ENCODE peak calls at places on chromosomes 11 and 22, in nine cellular contexts. One of them, this sample, is unnamed.

GRCh38 chr11:72443016-72443415 is 8.7 kb upstream of the CLPB start:
- DNase-seq in GM12891: no peak
- DNase-seq in transverse colon: no peak
- DNase-seq in stomach: no peak
- DNase-seq in upper lobe of left lung: no peak
- DNase-seq in HL-60: no peak
- DNase-seq in GM12878: no peak
- DNase-seq in HCT116: no peak
- DNase-seq in GM23338: no peak
- DNase-seq in this sample: no peak

GRCh38 chr11:26283852-26284421 is 48.0 kb upstream of the ANO3 start:
- DNase-seq in GM12891: no peak
- DNase-seq in transverse colon: no peak
- DNase-seq in stomach: no peak
- DNase-seq in upper lobe of left lung: no peak
- DNase-seq in HL-60: no peak
- DNase-seq in GM12878: no peak
- DNase-seq in HCT116: no peak
- DNase-seq in GM23338: peak
- DNase-seq in this sample: no peak

GRCh38 chr11:2589538-2589934 is 110.3 kb downstream of the KCNQ1OT1 start:
- DNase-seq in GM12891: peak
- DNase-seq in transverse colon: no peak
- DNase-seq in stomach: no peak
- DNase-seq in upper lobe of left lung: peak
- DNase-seq in HL-60: no peak
- DNase-seq in GM12878: no peak
- DNase-seq in HCT116: no peak
- DNase-seq in GM23338: no peak
- DNase-seq in this sample: no peak

GRCh38 chr11:77019976-77020591 is 14.1 kb upstream of the B3GNT6 start:
- DNase-seq in GM12891: no peak
- DNase-seq in transverse colon: no peak
- DNase-seq in stomach: no peak
- DNase-seq in upper lobe of left lung: no peak
- DNase-seq in HL-60: no peak
- DNase-seq in GM12878: no peak
- DNase-seq in HCT116: peak
- DNase-seq in GM23338: no peak
- DNase-seq in this sample: no peak

GRCh38 chr11:115944596-115944995 is 440.4 kb upstream of the CADM1 start:
- DNase-seq in GM12891: no peak
- DNase-seq in transverse colon: no peak
- DNase-seq in stomach: no peak
- DNase-seq in upper lobe of left lung: no peak
- DNase-seq in HL-60: no peak
- DNase-seq in GM12878: no peak
- DNase-seq in HCT116: no peak
- DNase-seq in GM23338: no peak
- DNase-seq in this sample: no peak

GRCh38 chr11:30527566-30527965 is 58.6 kb downstream of the MPPED2 start:
- DNase-seq in GM12891: no peak
- DNase-seq in transverse colon: no peak
- DNase-seq in stomach: no peak
- DNase-seq in upper lobe of left lung: no peak
- DNase-seq in HL-60: no peak
- DNase-seq in GM12878: no peak
- DNase-seq in HCT116: no peak
- DNase-seq in GM23338: no peak
- DNase-seq in this sample: no peak

GRCh38 chr11:102831128-102831708 is 12.2 kb downstream of the MMP3 start:
- DNase-seq in GM12891: peak
- DNase-seq in transverse colon: peak
- DNase-seq in stomach: no peak
- DNase-seq in upper lobe of left lung: peak
- DNase-seq in HL-60: no peak
- DNase-seq in GM12878: no peak
- DNase-seq in HCT116: no peak
- DNase-seq in GM23338: peak
- DNase-seq in this sample: no peak

GRCh38 chr11:76288166-76288978 is 82.1 kb upstream of the WNT11 start:
- DNase-seq in GM12891: no peak
- DNase-seq in transverse colon: no peak
- DNase-seq in stomach: no peak
- DNase-seq in upper lobe of left lung: peak
- DNase-seq in HL-60: no peak
- DNase-seq in GM12878: no peak
- DNase-seq in HCT116: no peak
- DNase-seq in GM23338: no peak
- DNase-seq in this sample: no peak

GRCh38 chr11:19739872-19740271 is 27.2 kb downstream of the NAV2 start:
- DNase-seq in GM12891: no peak
- DNase-seq in transverse colon: peak
- DNase-seq in stomach: no peak
- DNase-seq in upper lobe of left lung: no peak
- DNase-seq in HL-60: no peak
- DNase-seq in GM12878: no peak
- DNase-seq in HCT116: no peak
- DNase-seq in GM23338: peak
- DNase-seq in this sample: peak

GRCh38 chr11:11142359-11142758 is 210.7 kb downstream of the CSNK2A3 start:
- DNase-seq in GM12891: no peak
- DNase-seq in transverse colon: no peak
- DNase-seq in stomach: no peak
- DNase-seq in upper lobe of left lung: no peak
- DNase-seq in HL-60: no peak
- DNase-seq in GM12878: no peak
- DNase-seq in HCT116: no peak
- DNase-seq in GM23338: no peak
- DNase-seq in this sample: no peak

GRCh38 chr11:3201677-3202181 is 16.9 kb downstream of the MRGPRG start:
- DNase-seq in GM12891: no peak
- DNase-seq in transverse colon: peak
- DNase-seq in stomach: no peak
- DNase-seq in upper lobe of left lung: peak
- DNase-seq in HL-60: no peak
- DNase-seq in GM12878: no peak
- DNase-seq in HCT116: no peak
- DNase-seq in GM23338: no peak
- DNase-seq in this sample: no peak

GRCh38 chr11:70074701-70075100 is 3.4 kb upstream of the ANO1 start:
- DNase-seq in GM12891: no peak
- DNase-seq in transverse colon: no peak
- DNase-seq in stomach: no peak
- DNase-seq in upper lobe of left lung: no peak
- DNase-seq in HL-60: no peak
- DNase-seq in GM12878: no peak
- DNase-seq in HCT116: no peak
- DNase-seq in GM23338: no peak
- DNase-seq in this sample: no peak

GRCh38 chr22:20641919-20642579 is 131.9 kb upstream of the SERPIND1 start:
- DNase-seq in GM12891: no peak
- DNase-seq in transverse colon: no peak
- DNase-seq in stomach: no peak
- DNase-seq in upper lobe of left lung: no peak
- DNase-seq in HL-60: no peak
- DNase-seq in GM12878: no peak
- DNase-seq in HCT116: no peak
- DNase-seq in GM23338: no peak
- DNase-seq in this sample: no peak

GRCh38 chr11:73538381-73538872 is 59.5 kb downstream of the FAM168A start:
- DNase-seq in GM12891: peak
- DNase-seq in transverse colon: no peak
- DNase-seq in stomach: no peak
- DNase-seq in upper lobe of left lung: no peak
- DNase-seq in HL-60: no peak
- DNase-seq in GM12878: peak
- DNase-seq in HCT116: no peak
- DNase-seq in GM23338: peak
- DNase-seq in this sample: no peak

GRCh38 chr11:126817096-126817495 is 183.5 kb downstream of the KIRREL3 start:
- DNase-seq in GM12891: no peak
- DNase-seq in transverse colon: no peak
- DNase-seq in stomach: no peak
- DNase-seq in upper lobe of left lung: no peak
- DNase-seq in HL-60: no peak
- DNase-seq in GM12878: no peak
- DNase-seq in HCT116: no peak
- DNase-seq in GM23338: no peak
- DNase-seq in this sample: no peak

GRCh38 chr11:19116315-19116970 is 525 bp upstream of the ZDHHC13 start:
- DNase-seq in GM12891: peak
- DNase-seq in transverse colon: no peak
- DNase-seq in stomach: no peak
- DNase-seq in upper lobe of left lung: no peak
- DNase-seq in HL-60: no peak
- DNase-seq in GM12878: peak
- DNase-seq in HCT116: no peak
- DNase-seq in GM23338: peak
- DNase-seq in this sample: no peak

GRCh38 chr22:23315341-23315917 is 135.1 kb downstream of the BCR start:
- DNase-seq in GM12891: peak
- DNase-seq in transverse colon: peak
- DNase-seq in stomach: peak
- DNase-seq in upper lobe of left lung: no peak
- DNase-seq in HL-60: no peak
- DNase-seq in GM12878: no peak
- DNase-seq in HCT116: peak
- DNase-seq in GM23338: peak
- DNase-seq in this sample: peak

GRCh38 chr11:31687861-31688260 is 123.3 kb downstream of the PAX6 start:
- DNase-seq in GM12891: no peak
- DNase-seq in transverse colon: no peak
- DNase-seq in stomach: no peak
- DNase-seq in upper lobe of left lung: no peak
- DNase-seq in HL-60: no peak
- DNase-seq in GM12878: no peak
- DNase-seq in HCT116: no peak
- DNase-seq in GM23338: no peak
- DNase-seq in this sample: no peak

GRCh38 chr11:114164546-114164945 is 105.0 kb downstream of the ZBTB16 start:
- DNase-seq in GM12891: no peak
- DNase-seq in transverse colon: no peak
- DNase-seq in stomach: no peak
- DNase-seq in upper lobe of left lung: no peak
- DNase-seq in HL-60: no peak
- DNase-seq in GM12878: no peak
- DNase-seq in HCT116: no peak
- DNase-seq in GM23338: no peak
- DNase-seq in this sample: no peak

GRCh38 chr11:114161486-114162250 is 102.2 kb downstream of the ZBTB16 start:
- DNase-seq in GM12891: no peak
- DNase-seq in transverse colon: no peak
- DNase-seq in stomach: no peak
- DNase-seq in upper lobe of left lung: no peak
- DNase-seq in HL-60: no peak
- DNase-seq in GM12878: no peak
- DNase-seq in HCT116: no peak
- DNase-seq in GM23338: no peak
- DNase-seq in this sample: no peak

GRCh38 chr11:114163231-114163631 is 103.7 kb downstream of the ZBTB16 start:
- DNase-seq in GM12891: no peak
- DNase-seq in transverse colon: no peak
- DNase-seq in stomach: peak
- DNase-seq in upper lobe of left lung: no peak
- DNase-seq in HL-60: no peak
- DNase-seq in GM12878: no peak
- DNase-seq in HCT116: no peak
- DNase-seq in GM23338: no peak
- DNase-seq in this sample: no peak

GRCh38 chr11:114163830-114164401 is 104.4 kb downstream of the ZBTB16 start:
- DNase-seq in GM12891: no peak
- DNase-seq in transverse colon: peak
- DNase-seq in stomach: no peak
- DNase-seq in upper lobe of left lung: no peak
- DNase-seq in HL-60: peak
- DNase-seq in GM12878: no peak
- DNase-seq in HCT116: no peak
- DNase-seq in GM23338: no peak
- DNase-seq in this sample: no peak

GRCh38 chr11:114162719-114163123 is 103.2 kb downstream of the ZBTB16 start:
- DNase-seq in GM12891: no peak
- DNase-seq in transverse colon: peak
- DNase-seq in stomach: peak
- DNase-seq in upper lobe of left lung: peak
- DNase-seq in HL-60: no peak
- DNase-seq in GM12878: no peak
- DNase-seq in HCT116: no peak
- DNase-seq in GM23338: no peak
- DNase-seq in this sample: no peak
- TF ChIP-seq POLR2AphosphoS5 in GM12891: no peak
- TF ChIP-seq POLR2AphosphoS5 in transverse colon: peak
- TF ChIP-seq POLR2AphosphoS5 in stomach: peak
- TF ChIP-seq POLR2AphosphoS5 in upper lobe of left lung: peak
- TF ChIP-seq POLR2AphosphoS5 in HL-60: no peak
- TF ChIP-seq POLR2AphosphoS5 in GM12878: no peak
- TF ChIP-seq POLR2AphosphoS5 in HCT116: no peak
- TF ChIP-seq POLR2AphosphoS5 in GM23338: no peak
- TF ChIP-seq POLR2AphosphoS5 in this sample: no peak

GRCh38 chr11:63888170-63889086 is 28.5 kb downstream of the RCOR2 start:
- DNase-seq in GM12891: peak
- DNase-seq in transverse colon: peak
- DNase-seq in stomach: peak
- DNase-seq in upper lobe of left lung: no peak
- DNase-seq in HL-60: peak
- DNase-seq in GM12878: no peak
- DNase-seq in HCT116: no peak
- DNase-seq in GM23338: peak
- DNase-seq in this sample: no peak
- TF ChIP-seq POLR2AphosphoS5 in GM12891: peak
- TF ChIP-seq POLR2AphosphoS5 in transverse colon: peak
- TF ChIP-seq POLR2AphosphoS5 in stomach: peak
- TF ChIP-seq POLR2AphosphoS5 in upper lobe of left lung: peak
- TF ChIP-seq POLR2AphosphoS5 in HL-60: peak
- TF ChIP-seq POLR2AphosphoS5 in GM12878: no peak
- TF ChIP-seq POLR2AphosphoS5 in HCT116: no peak
- TF ChIP-seq POLR2AphosphoS5 in GM23338: peak
- TF ChIP-seq POLR2AphosphoS5 in this sample: no peak

GRCh38 chr11:94145916-94146315 is 17.3 kb downstream of the PANX1 start:
- DNase-seq in GM12891: no peak
- DNase-seq in transverse colon: no peak
- DNase-seq in stomach: no peak
- DNase-seq in upper lobe of left lung: no peak
- DNase-seq in HL-60: no peak
- DNase-seq in GM12878: no peak
- DNase-seq in HCT116: no peak
- DNase-seq in GM23338: no peak
- DNase-seq in this sample: no peak
- TF ChIP-seq POLR2AphosphoS5 in GM12891: no peak
- TF ChIP-seq POLR2AphosphoS5 in transverse colon: no peak
- TF ChIP-seq POLR2AphosphoS5 in stomach: no peak
- TF ChIP-seq POLR2AphosphoS5 in upper lobe of left lung: no peak
- TF ChIP-seq POLR2AphosphoS5 in HL-60: no peak
- TF ChIP-seq POLR2AphosphoS5 in GM12878: no peak
- TF ChIP-seq POLR2AphosphoS5 in HCT116: no peak
- TF ChIP-seq POLR2AphosphoS5 in GM23338: no peak
- TF ChIP-seq POLR2AphosphoS5 in this sample: no peak

DNA sequence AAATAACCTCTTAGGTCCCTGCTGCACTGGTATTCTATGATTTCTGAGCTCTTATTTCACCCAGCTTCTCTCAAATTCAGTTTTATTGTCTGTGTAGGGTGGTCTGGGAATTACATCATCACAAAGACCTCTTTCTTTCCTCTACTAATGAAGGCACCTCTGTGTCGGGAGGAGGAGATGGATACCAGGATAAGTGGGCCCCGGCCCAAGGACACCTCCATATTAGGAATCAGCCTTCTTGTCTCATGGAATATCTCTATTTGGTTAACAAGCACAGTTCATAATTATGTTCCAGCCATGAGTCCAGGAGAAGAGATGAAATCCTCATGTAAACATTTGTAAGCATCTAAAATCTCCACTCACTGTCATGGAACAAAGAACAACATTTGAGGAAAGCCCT is 9.4 kb downstream of the PARVA start:
- DNase-seq in GM12891: no peak
- DNase-seq in transverse colon: no peak
- DNase-seq in stomach: no peak
- DNase-seq in upper lobe of left lung: no peak
- DNase-seq in HL-60: no peak
- DNase-seq in GM12878: no peak
- DNase-seq in HCT116: no peak
- DNase-seq in GM23338: no peak
- DNase-seq in this sample: no peak
- TF ChIP-seq POLR2AphosphoS5 in GM12891: no peak
- TF ChIP-seq POLR2AphosphoS5 in transverse colon: no peak
- TF ChIP-seq POLR2AphosphoS5 in stomach: no peak
- TF ChIP-seq POLR2AphosphoS5 in upper lobe of left lung: no peak
- TF ChIP-seq POLR2AphosphoS5 in HL-60: no peak
- TF ChIP-seq POLR2AphosphoS5 in GM12878: no peak
- TF ChIP-seq POLR2AphosphoS5 in HCT116: no peak
- TF ChIP-seq POLR2AphosphoS5 in GM23338: no peak
- TF ChIP-seq POLR2AphosphoS5 in this sample: no peak